ENCODE peak calls at places on chromosomes 12 and 14, in eight cellular contexts. H is left colon; J is GF-D8; M is GM10248; N is GM12865; F is OCI-LY7; L is glutamatergic neuron; R is activated CD4-positive, CD25-positive, alpha-beta regulatory T cell treated with anti-CD3 and anti-CD28 coated beads, Interleukin-2, amount 50 U/mL, for 16 hours. O is an unnamed sample.

GRCh38 chr12:129226005-129226404 is 372.7 kb downstream of the GLT1D1 start:
- DNase-seq in F (no peak), L (no peak), R (no peak), H (no peak), J (no peak), N (no peak), M (no peak), O (no peak)

GRCh38 chr14:76480426-76480825 is 104.5 kb downstream of the ESRRB start:
- DNase-seq in H (no peak), J (no peak), F (no peak), L (no peak), R (no peak), M (no peak), N (no peak), O (no peak)

GRCh38 chr14:29717906-29718305 is 209.7 kb downstream of the PRKD1 start:
- DNase-seq in M (no peak), F (no peak), R (no peak), H (no peak), J (no peak), L (no peak), N (no peak), O (no peak)

GRCh38 chr12:87930033-87930432 is 99.2 kb downstream of the C12orf50 start:
- DNase-seq in N (no peak), F (no peak), M (no peak), L (no peak), J (no peak), R (no peak), H (no peak), O (no peak)

GRCh38 chr14:92582706-92583452 is 69.3 kb downstream of the RIN3 start:
- DNase-seq in F (no peak), M (peak), H (peak), R (no peak), J (no peak), L (no peak), N (peak), O (no peak)

GRCh38 chr12:49121047-49121696 is 10.0 kb downstream of the TUBA1B start:
- DNase-seq in L (peak), M (peak), R (no peak), N (peak), H (peak), J (no peak), F (peak), O (no peak)

GRCh38 chr14:36646664-36647416 is 14.8 kb upstream of the PAX9 start:
- DNase-seq in M (peak), R (no peak), F (no peak), N (no peak), H (no peak), J (no peak), L (no peak), O (no peak)

GRCh38 chr14:90503582-90503981 is 106.8 kb downstream of the CALM1 start:
- DNase-seq in J (no peak), L (no peak), N (no peak), R (no peak), F (no peak), H (peak), M (no peak), O (peak)

GRCh38 chr14:65153101-65153500 is 50.8 kb upstream of the MAX start:
- DNase-seq in J (no peak), L (no peak), F (no peak), H (peak), N (no peak), R (no peak), M (no peak), O (no peak)

GRCh38 chr12:117521327-117521726 is 159.9 kb upstream of the NOS1 start:
- DNase-seq in L (no peak), N (no peak), F (no peak), M (no peak), R (no peak), J (peak), H (no peak), O (no peak)

GRCh38 chr12:106894774-106895173 is 60.9 kb upstream of the TMEM263 start:
- DNase-seq in F (no peak), L (no peak), H (no peak), N (no peak), J (no peak), R (no peak), M (no peak), O (no peak)

GRCh38 chr12:122045262-122045661 is 23.6 kb downstream of the BCL7A start:
- DNase-seq in M (no peak), L (no peak), H (no peak), N (no peak), R (no peak), J (no peak), F (no peak), O (no peak)

GRCh38 chr12:114812384-114812783 is 128.4 kb upstream of the TBX3 start:
- DNase-seq in H (no peak), F (no peak), N (no peak), L (no peak), J (no peak), R (no peak), M (no peak), O (no peak)

GRCh38 chr12:117685115-117685926 is 283.5 kb downstream of the KSR2 start:
- DNase-seq in M (no peak), F (no peak), J (no peak), R (no peak), H (peak), N (no peak), L (peak), O (peak)

GRCh38 chr12:124039276-124039675 is 66.3 kb downstream of the ZNF664 start:
- DNase-seq in J (no peak), M (no peak), L (no peak), H (no peak), N (no peak), R (no peak), F (no peak), O (no peak)

GRCh38 chr12:34393086-34393820 is 371.0 kb downstream of the ALG10 start:
- DNase-seq in N (no peak), H (no peak), M (peak), R (no peak), J (no peak), L (peak), F (no peak), O (no peak)

GRCh38 chr14:98889107-98889835 is 382.7 kb downstream of the BCL11B start:
- DNase-seq in H (no peak), J (no peak), L (no peak), R (no peak), M (no peak), F (no peak), N (no peak), O (no peak)

GRCh38 chr14:99156026-99156425 is 116.0 kb downstream of the BCL11B start:
- DNase-seq in L (no peak), J (no peak), N (no peak), H (no peak), R (no peak), F (no peak), M (no peak), O (no peak)

GRCh38 chr14:100994082-100994481 is 90.6 kb upstream of the RTL1 start:
- DNase-seq in J (no peak), H (no peak), F (no peak), M (no peak), L (no peak), R (no peak), N (no peak), O (no peak)

GRCh38 chr12:16555630-16556029 is 50.3 kb downstream of the LMO3 start:
- DNase-seq in R (no peak), J (no peak), N (no peak), M (no peak), H (no peak), L (no peak), F (no peak), O (no peak)

GRCh38 chr12:45464699-45465098 is 248.8 kb downstream of the ANO6 start:
- DNase-seq in N (no peak), F (no peak), L (no peak), R (no peak), J (no peak), H (no peak), M (no peak), O (no peak)

GRCh38 chr12:50603817-50604639 is 99.2 kb downstream of the DIP2B start:
- DNase-seq in L (no peak), J (no peak), N (no peak), H (no peak), F (no peak), M (no peak), R (no peak), O (no peak)

GRCh38 chr12:130764073-130764472 is 48.0 kb upstream of the RIMBP2 start:
- DNase-seq in N (no peak), H (no peak), J (no peak), R (no peak), L (no peak), F (peak), M (no peak), O (peak)

GRCh38 chr12:103140217-103140616 is 182.7 kb downstream of the ASCL1 start:
- DNase-seq in H (no peak), F (no peak), M (no peak), R (no peak), N (no peak), J (no peak), L (no peak), O (no peak)

GRCh38 chr12:84502907-84503787 is 409.5 kb downstream of the SLC6A15 start:
- DNase-seq in H (peak), J (no peak), R (no peak), N (peak), L (peak), F (peak), M (peak), O (peak)

GRCh38 chr12:112130461-112130998 is 5.2 kb downstream of the TRAFD1 start:
- DNase-seq in H (no peak), M (peak), R (no peak), J (peak), L (no peak), N (peak), F (peak), O (peak)

GRCh38 chr14:68824517-68825347 is 31.9 kb upstream of the ZFP36L1 start:
- DNase-seq in H (peak), J (no peak), R (no peak), N (peak), M (peak), L (peak), F (peak), O (peak)

O was measured in RPMI8226.